ENCODE peak calls at places on chromosomes 1 and 21, in seven cellular contexts. B is type B pancreatic cell, V is Panc1, E is choroid plexus epithelial cell, J is foreskin fibroblast, P is neural crest cell, L is transverse colon. M is an unnamed sample.

GRCh38 chr1:95396557-95396956 is 162.5 kb downstream of the RWDD3 start:
- DNase-seq in E (no peak), B (no peak), P (no peak), V (no peak), L (no peak), J (no peak), M (no peak)

GRCh38 chr1:48841945-48842344 is 65.3 kb upstream of the BEND5 start:
- DNase-seq in P (no peak), J (no peak), E (no peak), B (no peak), V (no peak), L (no peak), M (no peak)

GRCh38 chr1:57133686-57134085 is 167.9 kb upstream of the C8B start:
- DNase-seq in P (no peak), B (no peak), V (no peak), J (no peak), E (peak), L (no peak), M (peak)

GRCh38 chr21:33205476-33205875 is 24.3 kb upstream of the IFNAR2 start:
- DNase-seq in V (no peak), J (no peak), B (no peak), L (no peak), E (no peak), P (no peak), M (no peak)

GRCh38 chr21:32366191-32366590 is 26.6 kb downstream of the URB1 start:
- DNase-seq in E (no peak), L (no peak), J (no peak), P (no peak), V (no peak), B (no peak), M (no peak)

GRCh38 chr1:59046730-59047157 is 250.2 kb upstream of the FGGY start:
- DNase-seq in B (no peak), L (peak), J (no peak), P (no peak), V (no peak), E (peak), M (no peak)

GRCh38 chr1:242826706-242827336 is 302.3 kb upstream of the PLD5 start:
- DNase-seq in B (no peak), L (no peak), E (no peak), V (no peak), P (no peak), J (no peak), M (no peak)

GRCh38 chr1:38273405-38273804 is 226.8 kb upstream of the POU3F1 start:
- DNase-seq in V (no peak), J (no peak), B (no peak), L (no peak), E (peak), P (no peak), M (peak)

GRCh38 chr1:247539214-247539613 is 3.0 kb upstream of the OR2C3 start:
- DNase-seq in J (no peak), B (no peak), P (no peak), V (no peak), E (no peak), L (no peak), M (no peak)

GRCh38 chr21:39676054-39676771 is 63.5 kb downstream of the B3GALT5 start:
- DNase-seq in V (no peak), P (no peak), L (peak), E (peak), J (no peak), B (no peak), M (peak)

GRCh38 chr1:239636321-239636720 is 250.0 kb downstream of the CHRM3 start:
- DNase-seq in E (no peak), B (no peak), V (no peak), L (no peak), J (no peak), P (no peak), M (no peak)

GRCh38 chr1:17109897-17110554 is 9.2 kb downstream of the PADI2 start:
- DNase-seq in P (peak), L (peak), B (no peak), E (no peak), V (no peak), J (no peak), M (no peak)

GRCh38 chr1:182725264-182725965 is 41.0 kb upstream of the RGS8 start:
- DNase-seq in L (no peak), J (peak), B (no peak), E (peak), V (no peak), P (no peak), M (no peak)

DNA sequence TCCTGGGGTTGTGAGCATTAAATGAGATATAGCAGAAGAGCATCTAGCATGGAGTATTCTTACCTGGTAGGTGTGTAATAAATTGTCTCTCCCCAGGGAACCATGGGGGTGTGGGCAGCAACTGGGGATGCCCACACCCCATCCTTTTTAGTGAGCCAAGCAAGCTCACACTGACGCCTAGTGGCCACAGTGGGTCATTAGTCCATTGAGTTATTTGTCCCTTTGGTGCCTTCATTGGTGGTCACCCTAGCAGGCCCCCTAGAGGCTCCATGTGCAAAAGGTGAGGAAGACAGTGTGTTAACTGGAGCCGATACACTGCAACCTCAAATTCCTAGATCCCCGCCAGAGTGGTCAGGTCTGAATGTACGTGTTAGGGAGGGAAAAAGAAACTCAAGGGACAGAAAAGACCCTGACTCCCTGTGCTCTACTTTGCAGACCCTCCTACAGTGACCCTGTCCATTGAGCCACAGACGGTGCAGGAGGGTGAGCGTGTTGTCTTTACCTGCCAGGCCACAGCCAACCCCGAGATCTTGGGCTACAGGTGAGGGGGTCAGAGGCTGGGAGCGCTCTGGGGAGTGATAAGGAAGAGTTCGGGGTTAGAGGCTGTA is 93.3 kb upstream of the CD1D start:
- DNase-seq in V (peak), P (peak), L (peak), B (no peak), E (peak), J (peak), M (peak)
- TF ChIP-seq CTCF in V (peak), P (peak), L (peak), B (peak), E (peak), J (peak), M (peak)

DNA sequence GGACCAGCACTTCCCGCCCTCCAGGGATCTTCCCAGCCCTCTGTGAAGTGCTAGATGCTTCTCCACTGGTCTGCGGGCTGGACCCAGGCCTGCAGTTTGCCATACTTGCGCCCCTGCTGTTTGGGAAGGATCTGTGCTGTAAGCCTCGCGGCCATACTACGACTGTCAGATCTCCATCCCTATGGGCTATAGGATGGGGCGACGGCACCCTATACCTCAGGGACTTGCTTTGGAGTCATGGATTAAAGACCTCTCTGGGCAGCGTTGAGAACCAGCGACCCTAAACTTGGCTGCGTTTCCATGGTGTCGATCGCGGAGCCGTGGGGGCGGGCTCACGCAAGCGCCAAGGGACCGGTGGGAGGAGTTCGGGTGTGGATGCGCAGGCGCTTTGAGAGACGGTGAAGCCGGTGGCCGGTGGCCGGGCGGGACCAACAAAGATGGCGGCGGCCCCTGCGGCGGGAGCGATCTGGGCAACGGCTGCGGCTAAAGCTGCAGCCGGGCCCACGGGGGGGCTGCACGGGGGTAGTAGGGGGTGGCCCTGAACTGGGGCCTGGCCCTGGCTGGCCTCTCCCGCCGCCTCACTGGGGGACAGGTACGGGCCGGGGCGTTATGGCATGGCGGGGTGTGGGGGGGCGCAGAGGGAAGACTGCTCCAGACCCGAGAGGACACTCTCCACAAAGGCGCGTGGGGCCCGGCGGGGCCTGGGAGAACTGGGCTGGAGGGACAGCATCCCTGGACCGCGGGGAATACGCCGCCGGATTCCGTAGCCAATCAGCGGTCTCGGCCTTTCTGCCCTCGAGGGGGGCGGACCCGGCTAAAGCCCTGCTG is at the start of gene USP21:
- DNase-seq in J (peak), B (peak), P (peak), V (peak), E (peak), L (peak), M (peak)
- TF ChIP-seq CTCF in J (peak), B (peak), P (no peak), V (peak), E (peak), L (no peak), M (peak)

GRCh38 chr1:27392778-27393635 is 585 bp downstream of the GPR3 start:
- DNase-seq in P (no peak), J (no peak), B (no peak), V (no peak), E (no peak), L (no peak), M (no peak)

GRCh38 chr1:27393641-27394281 is 1.3 kb downstream of the GPR3 start:
- DNase-seq in E (no peak), V (no peak), L (no peak), B (no peak), P (no peak), J (no peak), M (no peak)

GRCh38 chr1:27394282-27394658 is 1.8 kb downstream of the GPR3 start:
- DNase-seq in V (no peak), L (no peak), B (no peak), E (no peak), J (no peak), P (no peak), M (no peak)

GRCh38 chr1:27392096-27392777 is at the start of gene GPR3:
- DNase-seq in P (peak), B (peak), J (peak), V (no peak), E (peak), L (peak), M (peak)

GRCh38 chr1:27391511-27392095 is 819 bp upstream of the GPR3 start:
- DNase-seq in E (peak), J (no peak), V (no peak), L (peak), P (no peak), B (no peak), M (no peak)
- TF ChIP-seq CTCF in E (peak), J (no peak), V (no peak), L (no peak), P (no peak), B (no peak), M (peak)

DNA sequence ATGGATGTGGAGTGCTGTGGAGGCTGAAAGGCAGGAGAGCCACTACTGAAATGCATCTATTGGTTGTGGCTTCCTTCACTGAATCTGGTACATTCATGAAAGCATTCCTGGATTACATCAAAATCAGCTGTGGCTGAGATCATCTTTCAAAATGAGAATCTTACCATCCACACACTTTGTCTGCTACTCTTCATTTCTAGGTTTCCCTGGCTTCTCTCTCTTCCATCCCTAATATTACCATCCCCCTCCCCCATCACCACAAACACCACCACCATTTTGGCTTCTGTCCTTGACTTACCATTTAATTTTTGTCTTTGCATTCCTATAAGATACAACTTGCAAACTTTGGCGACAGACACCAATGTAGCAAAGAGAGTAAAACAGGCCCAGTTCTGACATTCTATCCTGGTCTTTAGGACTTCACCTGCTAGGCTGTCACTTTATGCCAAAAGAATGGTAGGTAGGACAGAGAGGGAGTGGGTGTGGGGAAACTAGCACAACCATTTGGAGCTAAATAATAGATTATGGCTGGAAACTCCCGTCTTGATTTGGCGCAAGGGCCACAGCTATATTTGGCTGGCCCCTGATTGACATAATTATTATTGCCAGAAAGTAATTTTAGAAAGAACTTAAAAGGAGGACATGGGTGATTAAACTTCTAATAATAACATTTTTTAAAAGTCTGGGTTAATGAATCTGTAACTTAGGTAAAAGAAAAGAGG is 15.1 kb upstream of the DUSP10 start:
- DNase-seq in P (no peak), V (no peak), E (peak), B (no peak), J (no peak), L (no peak), M (no peak)
- TF ChIP-seq CTCF in P (no peak), V (no peak), E (no peak), B (no peak), J (no peak), L (no peak), M (no peak)

GRCh38 chr1:7247158-7247557 is 461.9 kb downstream of the CAMTA1 start:
- DNase-seq in B (no peak), E (peak), J (no peak), P (no peak), L (no peak), V (no peak), M (no peak)

GRCh38 chr1:7249516-7249915 is 464.3 kb downstream of the CAMTA1 start:
- DNase-seq in V (no peak), L (no peak), E (no peak), B (no peak), P (no peak), J (no peak), M (no peak)

GRCh38 chr1:7248828-7249227 is 463.6 kb downstream of the CAMTA1 start:
- DNase-seq in V (no peak), L (no peak), E (no peak), B (no peak), J (no peak), P (no peak), M (no peak)

GRCh38 chr1:7247683-7248401 is 462.6 kb downstream of the CAMTA1 start:
- DNase-seq in E (no peak), L (no peak), V (no peak), P (no peak), J (no peak), B (no peak), M (no peak)

DNA sequence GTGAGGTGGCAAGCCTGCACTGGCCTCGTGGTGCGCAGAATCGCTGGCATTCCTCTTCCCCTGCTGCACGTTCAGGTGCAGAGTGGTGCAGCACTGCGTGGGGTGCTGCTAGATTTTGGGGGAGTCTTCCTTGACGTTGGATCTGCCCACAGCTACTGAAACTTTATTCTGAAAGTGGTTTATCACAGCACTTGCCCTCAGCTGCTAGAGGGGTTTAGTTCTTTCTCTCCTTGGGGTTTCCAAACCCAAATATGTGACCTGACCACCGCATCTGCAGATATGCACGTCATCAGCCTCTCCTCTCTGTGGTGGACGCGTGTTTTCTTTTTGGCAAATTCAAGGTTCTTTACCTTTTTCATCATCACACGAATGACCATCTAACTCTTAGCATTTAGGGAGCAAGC is 463.1 kb downstream of the CAMTA1 start:
- DNase-seq in V (no peak), B (no peak), P (no peak), E (no peak), L (no peak), J (no peak), M (no peak)
- TF ChIP-seq CTCF in V (no peak), B (no peak), P (no peak), E (no peak), L (no peak), J (no peak), M (no peak)

DNA sequence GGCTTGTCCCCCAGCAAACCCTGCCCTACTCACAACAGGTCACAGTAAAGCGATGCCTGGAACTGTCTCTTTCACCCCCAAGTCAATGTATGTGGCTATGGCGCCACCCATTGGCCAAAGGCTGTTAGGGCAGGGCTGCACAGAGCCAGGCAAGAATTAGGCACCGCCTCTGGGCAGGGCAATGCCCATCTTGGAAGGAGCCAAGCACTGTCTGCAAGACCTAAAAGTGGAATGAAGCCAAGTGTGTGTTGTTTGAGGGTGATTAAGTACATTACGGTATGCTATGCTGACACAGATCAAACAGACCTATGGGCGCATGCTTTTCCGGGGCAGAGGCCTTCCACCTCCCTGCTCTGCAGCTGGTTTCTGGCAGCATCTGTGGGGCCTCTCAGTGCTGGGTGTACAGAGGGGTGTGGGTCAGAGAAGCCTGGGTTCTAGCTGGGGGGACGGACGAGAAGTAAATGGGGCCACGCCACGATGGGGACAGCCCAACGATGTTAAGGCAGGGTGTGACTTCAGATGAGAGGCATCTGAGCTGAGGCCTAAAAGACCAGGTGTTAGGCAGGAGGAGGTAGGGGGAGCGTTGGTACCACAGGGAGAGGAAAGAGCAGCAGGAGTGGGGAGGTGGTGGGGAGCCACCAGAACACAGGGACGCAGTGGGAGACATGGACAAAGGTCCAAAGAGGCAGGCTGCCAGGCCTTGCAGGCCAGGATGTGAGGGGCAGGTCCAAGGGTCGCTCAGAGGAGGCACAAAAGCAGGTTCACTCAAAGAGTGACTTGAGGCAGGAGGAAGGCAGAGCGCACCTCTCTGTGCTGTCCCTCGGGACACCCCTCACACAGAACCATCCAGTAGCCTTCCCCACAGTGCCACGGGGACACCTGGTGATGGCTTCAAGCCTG is 49.8 kb downstream of the ACOT7 start:
- DNase-seq in E (peak), J (peak), L (peak), B (peak), P (peak), V (peak), M (peak)
- TF ChIP-seq CTCF in E (peak), J (peak), L (peak), B (peak), P (peak), V (peak), M (peak)

GRCh38 chr1:200072636-200073285 is 45.3 kb downstream of the NR5A2 start:
- DNase-seq in E (no peak), V (no peak), B (no peak), L (no peak), P (no peak), J (no peak), M (no peak)

GRCh38 chr1:200079576-200079975 is 52.1 kb downstream of the NR5A2 start:
- DNase-seq in B (no peak), P (no peak), L (no peak), J (no peak), V (no peak), E (no peak), M (no peak)

GRCh38 chr1:200073286-200073637 is 45.8 kb downstream of the NR5A2 start:
- DNase-seq in V (no peak), E (no peak), P (no peak), B (no peak), L (no peak), J (no peak), M (no peak)

GRCh38 chr1:200075522-200075921 is 48.0 kb downstream of the NR5A2 start:
- DNase-seq in L (no peak), J (no peak), V (no peak), P (no peak), E (no peak), B (no peak), M (no peak)

DNA sequence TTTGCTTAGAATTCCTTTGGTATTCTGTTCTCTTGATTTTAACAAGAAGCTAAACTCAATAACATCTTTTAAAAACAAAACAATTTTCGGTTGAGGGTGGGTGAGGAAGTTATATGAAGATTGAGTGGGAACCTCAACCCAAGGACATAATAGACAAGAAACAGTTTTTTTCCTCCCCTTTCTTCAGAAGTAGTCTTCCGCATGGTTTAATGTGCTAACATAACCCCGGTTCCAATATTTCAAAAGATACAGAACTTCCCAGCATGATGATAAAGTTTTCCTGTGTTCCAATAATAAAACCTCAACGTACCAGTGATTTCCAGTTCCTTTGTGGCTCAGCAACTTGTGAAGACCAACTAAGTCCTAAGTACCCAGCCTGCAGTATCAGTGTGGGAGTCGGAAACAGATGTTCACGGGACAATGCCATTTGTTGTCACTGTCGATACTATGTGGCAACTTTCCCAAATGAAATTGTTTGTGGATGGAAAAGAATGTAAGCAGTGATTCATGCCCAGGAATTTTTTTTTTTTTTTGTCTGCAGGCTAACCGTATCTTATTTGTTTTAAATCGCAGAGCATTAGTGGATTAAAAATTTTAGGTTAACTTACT is 48.5 kb downstream of the NR5A2 start:
- DNase-seq in V (peak), B (no peak), P (no peak), E (peak), J (peak), L (no peak), M (peak)
- TF ChIP-seq CTCF in V (no peak), B (no peak), P (no peak), E (no peak), J (no peak), L (no peak), M (no peak)